ENCODE peak calls at places on chromosome 4, in four cellular contexts. N, G, D and U are unnamed samples.

GRCh38 chr4:126799471-126799870 is 833.3 kb upstream of the INTU start:
- DNase-seq in G (no peak), D (no peak), N (no peak), U (no peak)

GRCh38 chr4:22692736-22693135 is at the start of gene GBA3:
- DNase-seq in N (no peak), G (no peak), D (peak), U (no peak)

GRCh38 chr4:153089781-153090180 is 114.5 kb upstream of the TRIM2 start:
- DNase-seq in G (no peak), N (no peak), D (no peak), U (no peak)

GRCh38 chr4:83780334-83780733 is 244.4 kb downstream of the GPAT3 start:
- DNase-seq in G (no peak), N (no peak), D (no peak), U (no peak)

GRCh38 chr4:47926667-47927258 is 12.4 kb upstream of the NFXL1 start:
- DNase-seq in N (no peak), D (peak), G (no peak), U (no peak)

GRCh38 chr4:125728568-125728967 is 413.8 kb downstream of the FAT4 start:
- DNase-seq in G (no peak), D (no peak), N (no peak), U (no peak)

GRCh38 chr4:85724801-85725548 is 250.0 kb downstream of the ARHGAP24 start:
- DNase-seq in G (no peak), D (no peak), N (no peak), U (no peak)

GRCh38 chr4:27084685-27085356 is 224.2 kb downstream of the STIM2 start:
- DNase-seq in N (no peak), D (peak), G (peak), U (no peak)

GRCh38 chr4:139663561-139664138 is 2.0 kb upstream of the MGST2 start:
- DNase-seq in D (no peak), G (no peak), N (no peak), U (no peak)

GRCh38 chr4:157754410-157754809 is 418.4 kb downstream of the GASK1B start:
- DNase-seq in D (no peak), G (no peak), N (no peak), U (no peak)

GRCh38 chr4:74033721-74034120 is 4.8 kb downstream of the CXCL3 start:
- DNase-seq in G (no peak), D (no peak), N (no peak), U (no peak)

GRCh38 chr4:109251396-109251795 is 51.1 kb downstream of the COL25A1 start:
- DNase-seq in G (no peak), D (no peak), N (no peak), U (no peak)

GRCh38 chr4:24559889-24560288 is 24.5 kb downstream of the DHX15 start:
- DNase-seq in N (no peak), G (no peak), D (no peak), U (no peak)

GRCh38 chr4:42348692-42349091 is 48.6 kb upstream of the SHISA3 start:
- DNase-seq in N (no peak), G (no peak), D (no peak), U (no peak)

GRCh38 chr4:111066887-111067286 is 444.0 kb upstream of the PITX2 start:
- DNase-seq in N (no peak), G (no peak), D (no peak), U (no peak)

GRCh38 chr4:54384563-54384962 is 155.5 kb downstream of the PDGFRA start:
- DNase-seq in D (peak), N (no peak), G (peak), U (no peak)

GRCh38 chr4:105956566-105956965 is 61.3 kb downstream of the NPNT start:
- DNase-seq in G (no peak), D (no peak), N (no peak), U (no peak)

GRCh38 chr4:100649478-100649877 is 131.7 kb upstream of the EMCN start:
- DNase-seq in D (no peak), G (no peak), N (no peak), U (no peak)

GRCh38 chr4:142036795-142037583 is 400.6 kb downstream of the IL15 start:
- DNase-seq in G (no peak), D (no peak), N (no peak), U (no peak)

GRCh38 chr4:141731481-141731880 is 95.1 kb downstream of the IL15 start:
- DNase-seq in N (no peak), G (no peak), D (no peak), U (no peak)

GRCh38 chr4:56298210-56298609 is 89.1 kb downstream of the AASDH start:
- DNase-seq in D (peak), G (no peak), N (no peak), U (no peak)

GRCh38 chr4:176259330-176260090 is 9.5 kb downstream of the ASB5 start:
- DNase-seq in G (no peak), N (no peak), D (no peak), U (no peak)

GRCh38 chr4:137819964-137820383 is 287.7 kb upstream of the PCDH18 start:
- DNase-seq in D (no peak), N (no peak), G (no peak), U (no peak)

GRCh38 chr4:74555231-74555630 is 110.3 kb downstream of the AREG start:
- DNase-seq in G (no peak), N (no peak), D (no peak), U (no peak)

GRCh38 chr4:35982318-35982717 is 262.0 kb downstream of the ARAP2 start:
- DNase-seq in D (no peak), G (no peak), N (no peak), U (no peak)

GRCh38 chr4:8509311-8509950 is 68.9 kb downstream of the TRMT44 start:
- DNase-seq in D (no peak), G (no peak), N (no peak), U (no peak)

GRCh38 chr4:108933046-108933445 is 170.2 kb upstream of the ETNPPL start:
- DNase-seq in D (no peak), N (no peak), G (no peak), U (no peak)

GRCh38 chr4:130511776-130512175 is 1415.8 kb downstream of the C4orf33 start:
- DNase-seq in G (no peak), N (no peak), D (no peak), U (no peak)

GRCh38 chr4:169266081-169266480 is 4.7 kb downstream of the SH3RF1 start:
- DNase-seq in N (no peak), D (no peak), G (no peak), U (no peak)

GRCh38 chr4:74098628-74098995 is 383 bp downstream of the CXCL2 start:
- DNase-seq in G (peak), N (no peak), D (no peak), U (no peak)

GRCh38 chr4:56466910-56467283 is 520 bp upstream of the SRP72 start:
- DNase-seq in G (no peak), N (no peak), D (no peak), U (no peak)

GRCh38 chr4:98352403-98352802 is 91.2 kb downstream of the RAP1GDS1 start:
- DNase-seq in D (no peak), G (no peak), N (no peak), U (no peak)
- H3K27ac ChIP-seq in D (no peak), G (no peak), N (no peak), U (no peak)

DNA sequence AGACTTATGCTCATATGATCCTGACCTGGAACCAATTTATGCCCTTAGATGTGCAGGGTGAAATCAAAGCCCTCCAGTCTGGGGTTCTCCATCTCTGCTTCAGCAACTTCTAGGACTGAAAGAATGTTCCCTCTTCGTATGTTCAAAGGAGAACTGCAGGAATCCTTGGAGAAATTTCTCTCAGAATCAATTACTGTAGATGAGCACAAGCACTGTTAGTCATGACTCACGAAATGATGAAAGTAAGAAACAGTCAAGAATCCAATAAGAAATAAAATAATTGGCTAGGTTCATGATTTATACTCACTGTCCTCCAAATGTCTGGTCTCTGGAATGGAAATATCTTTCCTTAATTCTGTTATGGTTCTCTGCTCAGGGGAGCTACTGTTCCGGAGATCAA is 348.2 kb downstream of the PDGFC start:
- DNase-seq in G (no peak), N (no peak), D (no peak), U (no peak)
- TF ChIP-seq CTCF in G (no peak), N (no peak), D (no peak), U (no peak)

DNA sequence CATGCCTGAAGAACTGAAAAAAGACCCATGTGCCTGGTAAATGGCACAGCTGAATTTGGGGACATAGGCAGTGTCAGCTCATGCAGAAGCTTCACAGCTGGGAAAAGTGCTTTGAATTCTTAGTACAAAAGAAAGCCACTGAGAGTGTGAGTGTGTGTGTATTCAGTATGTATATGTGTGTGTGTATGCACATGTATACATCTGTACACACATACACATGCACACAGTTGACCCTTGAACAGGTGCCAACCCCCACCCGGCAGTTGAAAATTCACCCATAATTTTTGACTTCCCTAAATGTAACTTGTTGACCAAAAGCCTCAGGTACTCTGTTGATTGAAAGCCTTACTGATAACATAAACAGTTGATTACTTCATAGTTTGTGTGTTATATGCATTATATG is 49.5 kb upstream of the ENPP6 start:
- DNase-seq in N (no peak), D (no peak), G (no peak), U (no peak)
- H3K27ac ChIP-seq in N (no peak), D (peak), G (no peak), U (no peak)

GRCh38 chr4:30716158-30716557 is 4.0 kb upstream of the PCDH7 start:
- DNase-seq in D (no peak), N (no peak), G (no peak), U (no peak)
- TF ChIP-seq CTCF in D (no peak), N (no peak), G (peak), U (no peak)

DNA sequence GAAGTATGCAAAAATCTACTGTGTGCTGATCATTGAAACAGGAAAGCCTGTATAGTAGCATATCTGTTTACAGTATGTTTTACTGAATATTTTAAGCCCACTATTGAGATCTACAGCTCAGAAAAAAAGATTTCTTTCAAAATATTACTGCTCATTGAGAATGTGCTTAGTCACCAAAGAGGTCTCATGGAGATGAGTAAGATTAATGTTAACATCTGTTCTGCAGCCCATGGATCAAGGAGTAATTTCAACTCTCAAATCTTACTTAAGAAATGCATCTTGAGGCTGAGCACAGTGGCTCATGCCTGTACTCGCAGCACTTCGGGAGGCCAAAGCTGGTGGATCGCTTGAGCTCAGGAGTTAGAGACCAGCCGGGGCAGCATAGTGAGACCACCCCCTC is 3.3 kb downstream of the RNF4 start:
- DNase-seq in G (no peak), N (no peak), D (no peak), U (no peak)
- H3K27ac ChIP-seq in G (no peak), N (no peak), D (no peak), U (no peak)